ENCODE peak calls at places on chromosomes 16 and 17, in nine cellular contexts. One of them, this sample, is unnamed.

GRCh38 chr16:85485379-85485778 is 127.7 kb upstream of the GSE1 start:
- DNase-seq in NCI-H82: peak; percentile 96
- DNase-seq in SW 1271: no peak
- DNase-seq in sciatic nerve: no peak
- DNase-seq in GM19239: no peak
- DNase-seq in GM12878: no peak
- DNase-seq in stimulated activated CD8-positive, alpha-beta memory T cell treated with anti-CD3 and anti-CD28 coated beads, Interleukin-2, amount 100 ng/mL, for 1 hour: no peak
- DNase-seq in NCI-H1694: peak; percentile 93
- DNase-seq in anterior cingulate cortex: peak; percentile 23
- DNase-seq in this sample: no peak

GRCh38 chr16:22092143-22092933 is at the start of gene VWA3A:
- DNase-seq in SW 1271: no peak
- DNase-seq in GM19239: no peak
- DNase-seq in GM12878: no peak
- DNase-seq in stimulated activated CD8-positive, alpha-beta memory T cell treated with anti-CD3 and anti-CD28 coated beads, Interleukin-2, amount 100 ng/mL, for 1 hour: no peak
- DNase-seq in NCI-H82: no peak
- DNase-seq in anterior cingulate cortex: peak; percentile 52
- DNase-seq in sciatic nerve: no peak
- DNase-seq in NCI-H1694: no peak
- DNase-seq in this sample: no peak

GRCh38 chr16:58034786-58035185 is 9.2 kb downstream of the MMP15 start:
- DNase-seq in GM19239: no peak
- DNase-seq in NCI-H1694: no peak
- DNase-seq in stimulated activated CD8-positive, alpha-beta memory T cell treated with anti-CD3 and anti-CD28 coated beads, Interleukin-2, amount 100 ng/mL, for 1 hour: no peak
- DNase-seq in NCI-H82: no peak
- DNase-seq in SW 1271: no peak
- DNase-seq in sciatic nerve: no peak
- DNase-seq in anterior cingulate cortex: no peak
- DNase-seq in GM12878: no peak
- DNase-seq in this sample: no peak

GRCh38 chr16:84144301-84144858 is 597 bp downstream of the HSDL1 start:
- DNase-seq in SW 1271: peak; percentile 22
- DNase-seq in GM19239: peak; percentile 18
- DNase-seq in sciatic nerve: peak; percentile 76
- DNase-seq in NCI-H82: peak; percentile 56
- DNase-seq in stimulated activated CD8-positive, alpha-beta memory T cell treated with anti-CD3 and anti-CD28 coated beads, Interleukin-2, amount 100 ng/mL, for 1 hour: peak; percentile 1
- DNase-seq in anterior cingulate cortex: peak; percentile 35
- DNase-seq in NCI-H1694: no peak
- DNase-seq in GM12878: no peak
- DNase-seq in this sample: peak; percentile 22

GRCh38 chr17:66165537-66166123 is 26.3 kb downstream of the CEP112 start:
- DNase-seq in SW 1271: peak; percentile 53
- DNase-seq in NCI-H82: peak; percentile 62
- DNase-seq in NCI-H1694: peak; percentile 35
- DNase-seq in GM19239: peak; percentile 12
- DNase-seq in GM12878: peak; percentile 5
- DNase-seq in anterior cingulate cortex: no peak
- DNase-seq in stimulated activated CD8-positive, alpha-beta memory T cell treated with anti-CD3 and anti-CD28 coated beads, Interleukin-2, amount 100 ng/mL, for 1 hour: no peak
- DNase-seq in sciatic nerve: no peak
- DNase-seq in this sample: peak; percentile 31

GRCh38 chr17:80552523-80552922 is 7.9 kb downstream of the RPTOR start:
- DNase-seq in GM12878: no peak
- DNase-seq in SW 1271: no peak
- DNase-seq in NCI-H1694: no peak
- DNase-seq in stimulated activated CD8-positive, alpha-beta memory T cell treated with anti-CD3 and anti-CD28 coated beads, Interleukin-2, amount 100 ng/mL, for 1 hour: no peak
- DNase-seq in anterior cingulate cortex: no peak
- DNase-seq in GM19239: no peak
- DNase-seq in NCI-H82: no peak
- DNase-seq in sciatic nerve: no peak
- DNase-seq in this sample: no peak

GRCh38 chr17:81512560-81512983 is at the start of gene ACTG1:
- DNase-seq in NCI-H82: peak; percentile 95
- DNase-seq in sciatic nerve: peak; percentile 96
- DNase-seq in GM12878: no peak
- DNase-seq in anterior cingulate cortex: peak; percentile 90
- DNase-seq in SW 1271: peak; percentile 86
- DNase-seq in NCI-H1694: peak; percentile 77
- DNase-seq in GM19239: peak; percentile 85
- DNase-seq in stimulated activated CD8-positive, alpha-beta memory T cell treated with anti-CD3 and anti-CD28 coated beads, Interleukin-2, amount 100 ng/mL, for 1 hour: peak; percentile 88
- DNase-seq in this sample: peak; percentile 93

GRCh38 chr16:86513471-86514277 is 3.3 kb downstream of the FOXF1 start:
- DNase-seq in SW 1271: no peak
- DNase-seq in NCI-H82: no peak
- DNase-seq in GM12878: no peak
- DNase-seq in sciatic nerve: no peak
- DNase-seq in stimulated activated CD8-positive, alpha-beta memory T cell treated with anti-CD3 and anti-CD28 coated beads, Interleukin-2, amount 100 ng/mL, for 1 hour: no peak
- DNase-seq in GM19239: no peak
- DNase-seq in anterior cingulate cortex: no peak
- DNase-seq in NCI-H1694: no peak
- DNase-seq in this sample: no peak

GRCh38 chr16:82993874-82994375 is 367.2 kb downstream of the CDH13 start:
- DNase-seq in NCI-H1694: peak; percentile 86
- DNase-seq in GM19239: no peak
- DNase-seq in GM12878: no peak
- DNase-seq in anterior cingulate cortex: no peak
- DNase-seq in sciatic nerve: no peak
- DNase-seq in SW 1271: no peak
- DNase-seq in stimulated activated CD8-positive, alpha-beta memory T cell treated with anti-CD3 and anti-CD28 coated beads, Interleukin-2, amount 100 ng/mL, for 1 hour: no peak
- DNase-seq in NCI-H82: peak; percentile 53
- DNase-seq in this sample: no peak

GRCh38 chr16:66408181-66409048 is 18.7 kb upstream of the BEAN1 start:
- DNase-seq in GM19239: no peak
- DNase-seq in stimulated activated CD8-positive, alpha-beta memory T cell treated with anti-CD3 and anti-CD28 coated beads, Interleukin-2, amount 100 ng/mL, for 1 hour: no peak
- DNase-seq in GM12878: no peak
- DNase-seq in sciatic nerve: no peak
- DNase-seq in SW 1271: peak; percentile 76
- DNase-seq in NCI-H1694: no peak
- DNase-seq in anterior cingulate cortex: no peak
- DNase-seq in NCI-H82: no peak
- DNase-seq in this sample: peak; percentile 41

This sample was measured in immature natural killer cell.